ENCODE peak calls at places on chromosomes 7 and 10, in five cellular contexts. One of them, this sample, is unnamed.

GRCh38 chr7:110983822-110984456 is 107.0 kb upstream of the LRRN3 start:
- DNase-seq in stimulated activated CD4-positive, alpha-beta T cell treated with anti-CD3 and anti-CD28 coated beads, TNF-alpha, amount 100 ng/mL, for 4 hours: no peak
- DNase-seq in midbrain: no peak
- DNase-seq in activated naive CD4-positive, alpha-beta T cell treated with anti-CD3 and anti-CD28 coated beads for 36 hours: no peak
- DNase-seq in psoas muscle: no peak
- DNase-seq in this sample: no peak

GRCh38 chr10:22436893-22437619 is 91.8 kb downstream of the SPAG6 start:
- DNase-seq in stimulated activated CD4-positive, alpha-beta T cell treated with anti-CD3 and anti-CD28 coated beads, TNF-alpha, amount 100 ng/mL, for 4 hours: peak
- DNase-seq in midbrain: peak
- DNase-seq in activated naive CD4-positive, alpha-beta T cell treated with anti-CD3 and anti-CD28 coated beads for 36 hours: peak
- DNase-seq in psoas muscle: peak
- DNase-seq in this sample: peak

GRCh38 chr7:28626629-28627262 is 214.4 kb downstream of the CREB5 start:
- DNase-seq in stimulated activated CD4-positive, alpha-beta T cell treated with anti-CD3 and anti-CD28 coated beads, TNF-alpha, amount 100 ng/mL, for 4 hours: no peak
- DNase-seq in midbrain: no peak
- DNase-seq in activated naive CD4-positive, alpha-beta T cell treated with anti-CD3 and anti-CD28 coated beads for 36 hours: peak
- DNase-seq in psoas muscle: no peak
- DNase-seq in this sample: no peak

GRCh38 chr7:16918288-16918895 is 36.6 kb upstream of the AGR3 start:
- DNase-seq in stimulated activated CD4-positive, alpha-beta T cell treated with anti-CD3 and anti-CD28 coated beads, TNF-alpha, amount 100 ng/mL, for 4 hours: no peak
- DNase-seq in midbrain: peak
- DNase-seq in activated naive CD4-positive, alpha-beta T cell treated with anti-CD3 and anti-CD28 coated beads for 36 hours: peak
- DNase-seq in psoas muscle: no peak
- DNase-seq in this sample: no peak

GRCh38 chr7:55539380-55539779 is 32.9 kb downstream of the VOPP1 start:
- DNase-seq in stimulated activated CD4-positive, alpha-beta T cell treated with anti-CD3 and anti-CD28 coated beads, TNF-alpha, amount 100 ng/mL, for 4 hours: no peak
- DNase-seq in midbrain: no peak
- DNase-seq in activated naive CD4-positive, alpha-beta T cell treated with anti-CD3 and anti-CD28 coated beads for 36 hours: no peak
- DNase-seq in psoas muscle: no peak
- DNase-seq in this sample: no peak

GRCh38 chr10:101052285-101052684 is 9.5 kb upstream of the KAZALD1 start:
- DNase-seq in stimulated activated CD4-positive, alpha-beta T cell treated with anti-CD3 and anti-CD28 coated beads, TNF-alpha, amount 100 ng/mL, for 4 hours: no peak
- DNase-seq in midbrain: no peak
- DNase-seq in activated naive CD4-positive, alpha-beta T cell treated with anti-CD3 and anti-CD28 coated beads for 36 hours: no peak
- DNase-seq in psoas muscle: peak
- DNase-seq in this sample: no peak

GRCh38 chr7:5557920-5558401 is 134.3 kb upstream of the TNRC18 start:
- DNase-seq in stimulated activated CD4-positive, alpha-beta T cell treated with anti-CD3 and anti-CD28 coated beads, TNF-alpha, amount 100 ng/mL, for 4 hours: no peak
- DNase-seq in midbrain: peak
- DNase-seq in activated naive CD4-positive, alpha-beta T cell treated with anti-CD3 and anti-CD28 coated beads for 36 hours: peak
- DNase-seq in psoas muscle: peak
- DNase-seq in this sample: peak

GRCh38 chr10:62814901-62815372 is 1.2 kb downstream of the EGR2 start:
- DNase-seq in stimulated activated CD4-positive, alpha-beta T cell treated with anti-CD3 and anti-CD28 coated beads, TNF-alpha, amount 100 ng/mL, for 4 hours: no peak
- DNase-seq in midbrain: no peak
- DNase-seq in activated naive CD4-positive, alpha-beta T cell treated with anti-CD3 and anti-CD28 coated beads for 36 hours: peak
- DNase-seq in psoas muscle: peak
- DNase-seq in this sample: peak

GRCh38 chr10:6678211-6678803 is 98.2 kb upstream of the PRKCQ start:
- DNase-seq in stimulated activated CD4-positive, alpha-beta T cell treated with anti-CD3 and anti-CD28 coated beads, TNF-alpha, amount 100 ng/mL, for 4 hours: peak
- DNase-seq in midbrain: peak
- DNase-seq in activated naive CD4-positive, alpha-beta T cell treated with anti-CD3 and anti-CD28 coated beads for 36 hours: peak
- DNase-seq in psoas muscle: peak
- DNase-seq in this sample: peak

GRCh38 chr10:129950651-129951050 is 13.4 kb downstream of the EBF3 start:
- DNase-seq in stimulated activated CD4-positive, alpha-beta T cell treated with anti-CD3 and anti-CD28 coated beads, TNF-alpha, amount 100 ng/mL, for 4 hours: no peak
- DNase-seq in midbrain: no peak
- DNase-seq in activated naive CD4-positive, alpha-beta T cell treated with anti-CD3 and anti-CD28 coated beads for 36 hours: no peak
- DNase-seq in psoas muscle: no peak
- DNase-seq in this sample: no peak

GRCh38 chr7:18495412-18496335 is at the start of gene HDAC9:
- DNase-seq in stimulated activated CD4-positive, alpha-beta T cell treated with anti-CD3 and anti-CD28 coated beads, TNF-alpha, amount 100 ng/mL, for 4 hours: no peak
- DNase-seq in midbrain: peak
- DNase-seq in activated naive CD4-positive, alpha-beta T cell treated with anti-CD3 and anti-CD28 coated beads for 36 hours: no peak
- DNase-seq in psoas muscle: peak
- DNase-seq in this sample: peak

GRCh38 chr7:108236681-108237415 is 106.7 kb upstream of the LAMB4 start:
- DNase-seq in stimulated activated CD4-positive, alpha-beta T cell treated with anti-CD3 and anti-CD28 coated beads, TNF-alpha, amount 100 ng/mL, for 4 hours: no peak
- DNase-seq in midbrain: no peak
- DNase-seq in activated naive CD4-positive, alpha-beta T cell treated with anti-CD3 and anti-CD28 coated beads for 36 hours: no peak
- DNase-seq in psoas muscle: no peak
- DNase-seq in this sample: no peak

GRCh38 chr7:156842740-156843140 is 50.2 kb downstream of the LMBR1 start:
- DNase-seq in stimulated activated CD4-positive, alpha-beta T cell treated with anti-CD3 and anti-CD28 coated beads, TNF-alpha, amount 100 ng/mL, for 4 hours: no peak
- DNase-seq in midbrain: no peak
- DNase-seq in activated naive CD4-positive, alpha-beta T cell treated with anti-CD3 and anti-CD28 coated beads for 36 hours: no peak
- DNase-seq in psoas muscle: no peak
- DNase-seq in this sample: no peak

GRCh38 chr7:84508569-84508968 is 314.0 kb upstream of the SEMA3A start:
- DNase-seq in stimulated activated CD4-positive, alpha-beta T cell treated with anti-CD3 and anti-CD28 coated beads, TNF-alpha, amount 100 ng/mL, for 4 hours: no peak
- DNase-seq in midbrain: no peak
- DNase-seq in activated naive CD4-positive, alpha-beta T cell treated with anti-CD3 and anti-CD28 coated beads for 36 hours: no peak
- DNase-seq in psoas muscle: no peak
- DNase-seq in this sample: no peak

GRCh38 chr10:9198611-9199010 is 1144.1 kb downstream of the GATA3 start:
- DNase-seq in stimulated activated CD4-positive, alpha-beta T cell treated with anti-CD3 and anti-CD28 coated beads, TNF-alpha, amount 100 ng/mL, for 4 hours: no peak
- DNase-seq in midbrain: no peak
- DNase-seq in activated naive CD4-positive, alpha-beta T cell treated with anti-CD3 and anti-CD28 coated beads for 36 hours: no peak
- DNase-seq in psoas muscle: no peak
- DNase-seq in this sample: no peak

GRCh38 chr10:18333616-18334015 is 193.4 kb downstream of the CACNB2 start:
- DNase-seq in stimulated activated CD4-positive, alpha-beta T cell treated with anti-CD3 and anti-CD28 coated beads, TNF-alpha, amount 100 ng/mL, for 4 hours: no peak
- DNase-seq in midbrain: no peak
- DNase-seq in activated naive CD4-positive, alpha-beta T cell treated with anti-CD3 and anti-CD28 coated beads for 36 hours: no peak
- DNase-seq in psoas muscle: no peak
- DNase-seq in this sample: no peak

GRCh38 chr10:22655312-22655973 is 58.9 kb downstream of the PIP4K2A start:
- DNase-seq in stimulated activated CD4-positive, alpha-beta T cell treated with anti-CD3 and anti-CD28 coated beads, TNF-alpha, amount 100 ng/mL, for 4 hours: no peak
- DNase-seq in midbrain: no peak
- DNase-seq in activated naive CD4-positive, alpha-beta T cell treated with anti-CD3 and anti-CD28 coated beads for 36 hours: peak
- DNase-seq in psoas muscle: no peak
- DNase-seq in this sample: no peak

GRCh38 chr7:72099784-72100183 is 312.4 kb downstream of the CALN1 start:
- DNase-seq in stimulated activated CD4-positive, alpha-beta T cell treated with anti-CD3 and anti-CD28 coated beads, TNF-alpha, amount 100 ng/mL, for 4 hours: no peak
- DNase-seq in midbrain: no peak
- DNase-seq in activated naive CD4-positive, alpha-beta T cell treated with anti-CD3 and anti-CD28 coated beads for 36 hours: no peak
- DNase-seq in psoas muscle: no peak
- DNase-seq in this sample: no peak

GRCh38 chr10:60572511-60573194 is 183.0 kb upstream of the ANK3 start:
- DNase-seq in stimulated activated CD4-positive, alpha-beta T cell treated with anti-CD3 and anti-CD28 coated beads, TNF-alpha, amount 100 ng/mL, for 4 hours: peak
- DNase-seq in midbrain: peak
- DNase-seq in activated naive CD4-positive, alpha-beta T cell treated with anti-CD3 and anti-CD28 coated beads for 36 hours: peak
- DNase-seq in psoas muscle: no peak
- DNase-seq in this sample: peak

GRCh38 chr7:2488272-2488645 is 12.1 kb upstream of the GRIFIN start:
- DNase-seq in stimulated activated CD4-positive, alpha-beta T cell treated with anti-CD3 and anti-CD28 coated beads, TNF-alpha, amount 100 ng/mL, for 4 hours: no peak
- DNase-seq in midbrain: no peak
- DNase-seq in activated naive CD4-positive, alpha-beta T cell treated with anti-CD3 and anti-CD28 coated beads for 36 hours: no peak
- DNase-seq in psoas muscle: peak
- DNase-seq in this sample: no peak

GRCh38 chr7:55177589-55178261 is 158.9 kb downstream of the EGFR start:
- DNase-seq in stimulated activated CD4-positive, alpha-beta T cell treated with anti-CD3 and anti-CD28 coated beads, TNF-alpha, amount 100 ng/mL, for 4 hours: no peak
- DNase-seq in midbrain: no peak
- DNase-seq in activated naive CD4-positive, alpha-beta T cell treated with anti-CD3 and anti-CD28 coated beads for 36 hours: no peak
- DNase-seq in psoas muscle: no peak
- DNase-seq in this sample: peak

GRCh38 chr10:7763929-7764328 is 23.9 kb downstream of the KIN start:
- DNase-seq in stimulated activated CD4-positive, alpha-beta T cell treated with anti-CD3 and anti-CD28 coated beads, TNF-alpha, amount 100 ng/mL, for 4 hours: no peak
- DNase-seq in midbrain: no peak
- DNase-seq in activated naive CD4-positive, alpha-beta T cell treated with anti-CD3 and anti-CD28 coated beads for 36 hours: no peak
- DNase-seq in psoas muscle: no peak
- DNase-seq in this sample: no peak

GRCh38 chr7:153398370-153398769 is 638.8 kb downstream of the ACTR3B start:
- DNase-seq in stimulated activated CD4-positive, alpha-beta T cell treated with anti-CD3 and anti-CD28 coated beads, TNF-alpha, amount 100 ng/mL, for 4 hours: no peak
- DNase-seq in midbrain: no peak
- DNase-seq in activated naive CD4-positive, alpha-beta T cell treated with anti-CD3 and anti-CD28 coated beads for 36 hours: no peak
- DNase-seq in psoas muscle: no peak
- DNase-seq in this sample: no peak

GRCh38 chr7:74525881-74526280 is 72.2 kb downstream of the GTF2IRD1 start:
- DNase-seq in stimulated activated CD4-positive, alpha-beta T cell treated with anti-CD3 and anti-CD28 coated beads, TNF-alpha, amount 100 ng/mL, for 4 hours: no peak
- DNase-seq in midbrain: no peak
- DNase-seq in activated naive CD4-positive, alpha-beta T cell treated with anti-CD3 and anti-CD28 coated beads for 36 hours: no peak
- DNase-seq in psoas muscle: no peak
- DNase-seq in this sample: no peak

GRCh38 chr10:128051548-128051947 is 74.7 kb downstream of the MKI67 start:
- DNase-seq in stimulated activated CD4-positive, alpha-beta T cell treated with anti-CD3 and anti-CD28 coated beads, TNF-alpha, amount 100 ng/mL, for 4 hours: no peak
- DNase-seq in midbrain: no peak
- DNase-seq in activated naive CD4-positive, alpha-beta T cell treated with anti-CD3 and anti-CD28 coated beads for 36 hours: peak
- DNase-seq in psoas muscle: no peak
- DNase-seq in this sample: no peak

GRCh38 chr10:6348091-6348862 is 145.5 kb downstream of the PFKFB3 start:
- DNase-seq in stimulated activated CD4-positive, alpha-beta T cell treated with anti-CD3 and anti-CD28 coated beads, TNF-alpha, amount 100 ng/mL, for 4 hours: peak
- DNase-seq in midbrain: peak
- DNase-seq in activated naive CD4-positive, alpha-beta T cell treated with anti-CD3 and anti-CD28 coated beads for 36 hours: peak
- DNase-seq in psoas muscle: peak
- DNase-seq in this sample: peak

GRCh38 chr10:72322280-72323058 is 32.2 kb downstream of the DNAJB12 start:
- DNase-seq in stimulated activated CD4-positive, alpha-beta T cell treated with anti-CD3 and anti-CD28 coated beads, TNF-alpha, amount 100 ng/mL, for 4 hours: no peak
- DNase-seq in midbrain: no peak
- DNase-seq in activated naive CD4-positive, alpha-beta T cell treated with anti-CD3 and anti-CD28 coated beads for 36 hours: peak
- DNase-seq in psoas muscle: no peak
- DNase-seq in this sample: no peak

GRCh38 chr7:75649462-75649861 is 89.3 kb downstream of the HIP1 start:
- DNase-seq in stimulated activated CD4-positive, alpha-beta T cell treated with anti-CD3 and anti-CD28 coated beads, TNF-alpha, amount 100 ng/mL, for 4 hours: no peak
- DNase-seq in midbrain: no peak
- DNase-seq in activated naive CD4-positive, alpha-beta T cell treated with anti-CD3 and anti-CD28 coated beads for 36 hours: no peak
- DNase-seq in psoas muscle: peak
- DNase-seq in this sample: peak

GRCh38 chr7:151386301-151387160 is 23.3 kb downstream of the WDR86 start:
- DNase-seq in stimulated activated CD4-positive, alpha-beta T cell treated with anti-CD3 and anti-CD28 coated beads, TNF-alpha, amount 100 ng/mL, for 4 hours: no peak
- DNase-seq in midbrain: no peak
- DNase-seq in activated naive CD4-positive, alpha-beta T cell treated with anti-CD3 and anti-CD28 coated beads for 36 hours: no peak
- DNase-seq in psoas muscle: no peak
- DNase-seq in this sample: no peak

GRCh38 chr7:1028775-1029636 is 15.3 kb upstream of the GPR146 start:
- DNase-seq in stimulated activated CD4-positive, alpha-beta T cell treated with anti-CD3 and anti-CD28 coated beads, TNF-alpha, amount 100 ng/mL, for 4 hours: peak
- DNase-seq in midbrain: peak
- DNase-seq in activated naive CD4-positive, alpha-beta T cell treated with anti-CD3 and anti-CD28 coated beads for 36 hours: peak
- DNase-seq in psoas muscle: peak
- DNase-seq in this sample: peak

GRCh38 chr7:29564455-29565185 is 985 bp downstream of the PRR15 start:
- DNase-seq in stimulated activated CD4-positive, alpha-beta T cell treated with anti-CD3 and anti-CD28 coated beads, TNF-alpha, amount 100 ng/mL, for 4 hours: no peak
- DNase-seq in midbrain: peak
- DNase-seq in activated naive CD4-positive, alpha-beta T cell treated with anti-CD3 and anti-CD28 coated beads for 36 hours: no peak
- DNase-seq in psoas muscle: peak
- DNase-seq in this sample: peak

GRCh38 chr10:52740913-52741675 is 31.5 kb downstream of the MBL2 start:
- DNase-seq in stimulated activated CD4-positive, alpha-beta T cell treated with anti-CD3 and anti-CD28 coated beads, TNF-alpha, amount 100 ng/mL, for 4 hours: no peak
- DNase-seq in midbrain: peak
- DNase-seq in activated naive CD4-positive, alpha-beta T cell treated with anti-CD3 and anti-CD28 coated beads for 36 hours: peak
- DNase-seq in psoas muscle: peak
- DNase-seq in this sample: no peak

GRCh38 chr7:29879609-29880008 is 73.3 kb downstream of the WIPF3 start:
- DNase-seq in stimulated activated CD4-positive, alpha-beta T cell treated with anti-CD3 and anti-CD28 coated beads, TNF-alpha, amount 100 ng/mL, for 4 hours: no peak
- DNase-seq in midbrain: no peak
- DNase-seq in activated naive CD4-positive, alpha-beta T cell treated with anti-CD3 and anti-CD28 coated beads for 36 hours: no peak
- DNase-seq in psoas muscle: peak
- DNase-seq in this sample: peak

GRCh38 chr10:94293344-94293743 is 69.4 kb downstream of the NOC3L start:
- DNase-seq in stimulated activated CD4-positive, alpha-beta T cell treated with anti-CD3 and anti-CD28 coated beads, TNF-alpha, amount 100 ng/mL, for 4 hours: no peak
- DNase-seq in midbrain: no peak
- DNase-seq in activated naive CD4-positive, alpha-beta T cell treated with anti-CD3 and anti-CD28 coated beads for 36 hours: no peak
- DNase-seq in psoas muscle: peak
- DNase-seq in this sample: no peak

This sample was measured in heart right ventricle.